ENCODE peak calls at places on chromosomes 1 and 21, in four cellular contexts. H is endothelial cell of umbilical vein, V is PC-9, A is H1. X is an unnamed sample. For H3K9me3, the result is how much of the 10 kb centered on the place peaks cover.

GRCh38 chr1:224329484-224329841 is 509 bp downstream of the NVL start:
- DNase-seq in H (no peak), V (no peak), A (no peak), X (no peak)

GRCh38 chr1:102550729-102551384 is 554.1 kb upstream of the OLFM3 start:
- DNase-seq in H (peak), V (peak), A (peak), X (peak)

GRCh38 chr1:108079550-108079949 is 114.6 kb upstream of the VAV3 start:
- DNase-seq in H (no peak), V (no peak), A (no peak), X (no peak)

GRCh38 chr1:198788561-198789064 is 149.8 kb downstream of the PTPRC start:
- DNase-seq in H (peak), V (no peak), A (no peak), X (no peak)

GRCh38 chr1:9990944-9991343 is 6.1 kb upstream of the RBP7 start:
- DNase-seq in H (peak), V (no peak), A (no peak), X (no peak)

GRCh38 chr1:202122639-202123335 is at the start of gene GPR37L1:
- DNase-seq in H (peak), V (peak), A (peak), X (no peak)

GRCh38 chr1:193322218-193322617 is 135.8 kb upstream of the B3GALT2 start:
- DNase-seq in H (peak), V (peak), A (no peak), X (peak)

GRCh38 chr1:228921473-228921872 is 186.2 kb downstream of the RHOU start:
- DNase-seq in H (no peak), V (no peak), A (no peak), X (no peak)

GRCh38 chr1:10773851-10774614 is 22.4 kb downstream of the CASZ1 start:
- DNase-seq in H (no peak), V (no peak), A (no peak), X (no peak)

GRCh38 chr1:190478193-190479007 is 736 bp upstream of the BRINP3 start:
- DNase-seq in H (peak), V (no peak), A (no peak), X (peak)

GRCh38 chr1:219639843-219640606 is 27.1 kb upstream of the ZC3H11B start:
- DNase-seq in H (no peak), V (no peak), A (no peak), X (peak)

GRCh38 chr1:54291276-54292014 is 91.5 kb downstream of the MRPL37 start:
- DNase-seq in H (no peak), V (no peak), A (no peak), X (no peak)

GRCh38 chr21:26881504-26882228 is 36.5 kb upstream of the ADAMTS1 start:
- DNase-seq in H (peak), V (no peak), A (no peak), X (no peak)

GRCh38 chr1:115496904-115497527 is 144.8 kb upstream of the VANGL1 start:
- DNase-seq in H (no peak), V (peak), A (no peak), X (peak)

GRCh38 chr1:96306809-96307208 is 414.8 kb upstream of the PTBP2 start:
- DNase-seq in H (no peak), V (no peak), A (no peak), X (peak)

DNA sequence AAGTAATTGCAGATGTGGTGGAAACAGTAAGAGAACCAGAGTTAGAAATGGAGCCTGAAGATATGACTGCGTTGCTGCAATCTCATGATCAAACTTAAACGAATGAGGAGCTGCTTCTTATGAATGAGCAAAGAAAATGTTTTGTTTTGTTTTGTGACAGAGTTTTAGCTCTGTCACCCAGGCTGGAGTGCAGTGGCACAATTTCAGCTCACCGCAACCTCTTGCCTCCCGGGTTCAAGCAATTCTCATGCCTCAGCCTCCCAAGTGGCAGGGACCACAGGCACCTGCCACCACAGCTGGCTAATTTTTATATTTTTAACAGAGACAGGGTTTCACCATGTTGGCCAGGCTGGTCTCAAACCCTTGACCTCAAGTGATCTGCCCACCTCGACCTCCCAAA is 53.3 kb upstream of the NFASC start:
- DNase-seq in H (no peak), V (no peak), A (no peak), X (no peak)
- H2AFZ ChIP-seq in H (no peak), V (no peak), A (no peak), X (no peak)

GRCh38 chr1:38327559-38327973 is 281.0 kb upstream of the POU3F1 start:
- DNase-seq in H (no peak), V (no peak), A (no peak), X (no peak)
- H3K9me3 ChIP-seq in H (under half), V (under half), A (under half), X (under half)

GRCh38 chr1:156439036-156439435 is 61.5 kb downstream of the MEF2D start:
- DNase-seq in H (no peak), V (no peak), A (no peak), X (no peak)
- TF ChIP-seq EZH2 in H (peak), V (no peak), A (peak), X (no peak)

GRCh38 chr1:155295183-155295941 is 5.9 kb downstream of the PKLR start:
- DNase-seq in H (no peak), V (no peak), A (no peak), X (no peak)
- H2AFZ ChIP-seq in H (no peak), V (no peak), A (peak), X (peak)

GRCh38 chr1:2820731-2821372 is 19.4 kb upstream of the TTC34 start:
- DNase-seq in H (no peak), V (no peak), A (no peak), X (no peak)

GRCh38 chr1:2821373-2821955 is 20.0 kb upstream of the TTC34 start:
- DNase-seq in H (no peak), V (no peak), A (no peak), X (no peak)

GRCh38 chr1:2821970-2822620 is 20.6 kb upstream of the TTC34 start:
- DNase-seq in H (no peak), V (no peak), A (no peak), X (no peak)

GRCh38 chr1:2823921-2824660 is 22.6 kb upstream of the TTC34 start:
- DNase-seq in H (no peak), V (no peak), A (no peak), X (no peak)

GRCh38 chr1:2822621-2823145 is 21.2 kb upstream of the TTC34 start:
- DNase-seq in H (no peak), V (no peak), A (no peak), X (no peak)
- H3K9me3 ChIP-seq in H (under half), V (under half), A (half or more), X (half or more)

X was measured in mammary epithelial cell.